ENCODE peak calls at places on chromosomes 6 and 20, in six cellular contexts. C, U, G, X, L and O are unnamed samples.

GRCh38 chr6:133671376-133671775 is 217.5 kb upstream of the TCF21 start:
- DNase-seq in C (no peak), U (no peak), G (no peak), X (no peak), L (no peak), O (no peak)

GRCh38 chr6:107114872-107115694 is at the start of gene BEND3:
- DNase-seq in C (no peak), U (peak; percentile 24), G (peak; percentile 24), X (peak; percentile 42), L (peak; percentile 45), O (no peak)

GRCh38 chr6:110878751-110879539 is 4.4 kb downstream of the AMD1 start:
- DNase-seq in C (no peak), U (peak; percentile 61), G (peak; percentile 31), X (no peak), L (peak; percentile 27), O (no peak)

GRCh38 chr6:122660296-122660695 is 50.1 kb downstream of the PKIB start:
- DNase-seq in C (no peak), U (no peak), G (no peak), X (no peak), L (no peak), O (no peak)

GRCh38 chr20:60953311-60953710 is 298.8 kb upstream of the CDH4 start:
- DNase-seq in C (no peak), U (no peak), G (no peak), X (no peak), L (no peak), O (no peak)

GRCh38 chr6:133953634-133954415 is 801 bp downstream of the TBPL1 start:
- DNase-seq in C (no peak), U (no peak), G (no peak), X (no peak), L (peak; percentile 38), O (no peak)

GRCh38 chr20:57435498-57436222 is 44.5 kb downstream of the RBM38 start:
- DNase-seq in C (no peak), U (peak; percentile 60), G (peak; percentile 94), X (peak; percentile 61), L (peak; percentile 79), O (peak; percentile 86)

GRCh38 chr6:117237561-117237960 is 27.8 kb upstream of the VGLL2 start:
- DNase-seq in C (no peak), U (peak; percentile 6), G (no peak), X (no peak), L (no peak), O (no peak)

GRCh38 chr20:58547527-58548475 is 32.6 kb upstream of the APCDD1L start:
- DNase-seq in C (peak; percentile 49), U (no peak), G (no peak), X (no peak), L (no peak), O (no peak)

GRCh38 chr6:46974786-46975185 is 53.0 kb upstream of the ADGRF5 start:
- DNase-seq in C (no peak), U (no peak), G (no peak), X (no peak), L (no peak), O (no peak)

GRCh38 chr6:9064156-9064555 is 628.8 kb upstream of the SLC35B3 start:
- DNase-seq in C (no peak), U (no peak), G (no peak), X (no peak), L (no peak), O (no peak)

GRCh38 chr6:111673086-111673485 is 67.4 kb upstream of the TRAF3IP2 start:
- DNase-seq in C (no peak), U (no peak), G (no peak), X (no peak), L (no peak), O (no peak)

GRCh38 chr6:45741437-45742166 is 274.1 kb downstream of the CLIC5 start:
- DNase-seq in C (no peak), U (peak; percentile 72), G (peak; percentile 86), X (peak; percentile 4), L (no peak), O (no peak)

GRCh38 chr6:136967874-136968752 is 46.0 kb downstream of the SLC35D3 start:
- DNase-seq in C (no peak), U (peak; percentile 77), G (peak; percentile 67), X (peak; percentile 80), L (peak; percentile 83), O (no peak)

GRCh38 chr6:339480-339879 is 47.2 kb downstream of the DUSP22 start:
- DNase-seq in C (no peak), U (no peak), G (peak; percentile 70), X (no peak), L (no peak), O (no peak)

GRCh38 chr6:125191916-125192609 is 38.5 kb downstream of the TPD52L1 start:
- DNase-seq in C (no peak), U (peak; percentile 91), G (peak; percentile 66), X (peak; percentile 80), L (peak; percentile 75), O (no peak)

GRCh38 chr20:32296412-32296811 is 19.0 kb downstream of the KIF3B start:
- DNase-seq in C (no peak), U (peak; percentile 65), G (no peak), X (no peak), L (no peak), O (no peak)

GRCh38 chr20:16580127-16580526 is 6.9 kb upstream of the KIF16B start:
- DNase-seq in C (no peak), U (peak; percentile 91), G (no peak), X (no peak), L (peak; percentile 40), O (no peak)

GRCh38 chr6:18674346-18674745 is 287.2 kb downstream of the RNF144B start:
- DNase-seq in C (no peak), U (no peak), G (no peak), X (no peak), L (no peak), O (no peak)

GRCh38 chr6:46972521-46972920 is 50.8 kb upstream of the ADGRF5 start:
- DNase-seq in C (no peak), U (peak; percentile 63), G (peak; percentile 21), X (no peak), L (no peak), O (no peak)

GRCh38 chr6:95599691-95600090 is 22.4 kb downstream of the MANEA start:
- DNase-seq in C (no peak), U (no peak), G (no peak), X (no peak), L (no peak), O (no peak)

GRCh38 chr6:35086636-35087360 is 54.3 kb downstream of the TCP11 start:
- DNase-seq in C (no peak), U (no peak), G (no peak), X (no peak), L (no peak), O (peak; percentile 65)

GRCh38 chr20:9139106-9139808 is 70.4 kb downstream of the PLCB4 start:
- DNase-seq in C (no peak), U (no peak), G (no peak), X (peak; percentile 1), L (no peak), O (no peak)

GRCh38 chr6:41073968-41074691 is 1.4 kb downstream of the NFYA start:
- DNase-seq in C (no peak), U (peak; percentile 33), G (no peak), X (peak; percentile 16), L (no peak), O (no peak)

GRCh38 chr6:91573826-91574416 is 987.0 kb upstream of the MAP3K7 start:
- DNase-seq in C (no peak), U (no peak), G (no peak), X (no peak), L (no peak), O (no peak)

GRCh38 chr6:142728367-142728766 is 216.6 kb downstream of the HIVEP2 start:
- DNase-seq in C (no peak), U (peak; percentile 25), G (no peak), X (no peak), L (peak; percentile 40), O (no peak)

GRCh38 chr6:169171951-169172350 is 81.7 kb downstream of the THBS2 start:
- DNase-seq in C (peak; percentile 85), U (peak; percentile 27), G (no peak), X (no peak), L (no peak), O (peak; percentile 68)

GRCh38 chr6:32854376-32855178 is 585 bp downstream of the PSMB9 start:
- DNase-seq in C (peak; percentile 91), U (peak; percentile 47), G (peak; percentile 48), X (peak; percentile 62), L (peak; percentile 71), O (no peak)

GRCh38 chr6:17336425-17336824 is 55.3 kb downstream of the RBM24 start:
- DNase-seq in C (no peak), U (no peak), G (no peak), X (no peak), L (no peak), O (no peak)

GRCh38 chr6:111809264-111809663 is 64.0 kb downstream of the FYN start:
- DNase-seq in C (no peak), U (no peak), G (no peak), X (no peak), L (no peak), O (no peak)

GRCh38 chr6:125271486-125272159 is 30.1 kb downstream of the HDDC2 start:
- DNase-seq in C (no peak), U (no peak), G (no peak), X (peak; percentile 46), L (no peak), O (no peak)

GRCh38 chr6:158042245-158042798 is 60.7 kb downstream of the SYNJ2 start:
- DNase-seq in C (no peak), U (peak; percentile 76), G (no peak), X (peak; percentile 91), L (no peak), O (peak; percentile 95)

GRCh38 chr6:83474309-83474708 is 38.0 kb upstream of the PRSS35 start:
- DNase-seq in C (no peak), U (peak; percentile 37), G (no peak), X (peak; percentile 66), L (no peak), O (no peak)

GRCh38 chr20:37358366-37359150 is 12.6 kb downstream of the SRC start:
- DNase-seq in C (no peak), U (no peak), G (no peak), X (peak; percentile 53), L (no peak), O (peak; percentile 75)
- TF ChIP-seq CTCF in C (no peak), U (no peak), G (no peak), X (no peak), L (no peak), O (no peak)

GRCh38 chr20:5809495-5809894 is 59.3 kb downstream of the SHLD1 start:
- DNase-seq in C (no peak), U (no peak), G (no peak), X (no peak), L (no peak), O (no peak)
- H3K27ac ChIP-seq in C (no peak overlapping the region), U (no peak overlapping the region), G (no peak overlapping the region), X (no peak overlapping the region), L (no peak overlapping the region), O (no peak overlapping the region)

DNA sequence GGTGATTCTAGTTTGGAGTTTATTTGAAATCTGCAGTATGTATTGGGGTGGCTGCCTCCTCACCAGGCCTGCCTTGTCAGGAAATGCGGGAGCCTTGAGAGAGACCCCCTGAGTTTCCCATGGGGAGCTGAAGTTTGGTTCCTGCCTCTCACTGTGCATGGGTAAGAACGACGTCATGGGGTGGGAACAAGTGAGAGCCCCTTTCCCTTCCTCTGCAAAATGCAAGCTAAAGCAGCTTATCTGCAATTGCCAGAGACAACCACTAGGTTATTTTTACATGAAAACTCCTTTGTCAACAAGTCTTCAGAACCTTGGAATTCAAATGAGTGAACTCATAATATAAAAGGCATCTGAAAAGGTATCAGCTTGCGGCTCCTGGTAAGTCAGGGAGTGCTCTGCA is 58.4 kb downstream of the TMEM170B start:
- DNase-seq in C (no peak), U (no peak), G (no peak), X (no peak), L (no peak), O (no peak)
- TF ChIP-seq CTCF in C (no peak), U (peak; percentile 33), G (peak; percentile 8), X (no peak), L (no peak), O (no peak)

GRCh38 chr6:2877960-2878359 is 25.1 kb downstream of the SERPINB9 start:
- DNase-seq in C (no peak), U (no peak), G (no peak), X (no peak), L (no peak), O (no peak)
- H3K27ac ChIP-seq in C (peak overlapping the region; percentile 18), U (no peak overlapping the region), G (no peak overlapping the region), X (peak overlapping the region; percentile 93), L (no peak overlapping the region), O (no peak overlapping the region)